ENCODE peak calls at places on chromosomes 4 and X, in eight cellular contexts. P is T1000, E is B cell, C is activated T-helper 1 cell treated with Interleukin-2 at 50 U/mL for 16 hours, L is pancreas, Q is breast epithelium, D is D341Med, A is A549. F is an unnamed sample.

GRCh38 chrX:87518504-87518903 is 902 bp downstream of the KLHL4 start:
- DNase-seq in P (no peak), E (no peak), C (no peak), L (no peak), Q (no peak), D (no peak), A (no peak), F (no peak)

GRCh38 chr4:144967161-144967560 is 130.8 kb downstream of the ANAPC10 start:
- DNase-seq in P (no peak), E (no peak), C (no peak), L (no peak), Q (no peak), D (no peak), A (no peak), F (no peak)

GRCh38 chr4:3706111-3706511 is 60.1 kb upstream of the ADRA2C start:
- DNase-seq in P (no peak), E (no peak), C (no peak), L (no peak), Q (no peak), D (no peak), A (no peak), F (no peak)

GRCh38 chrX:109463729-109464128 is 18.2 kb downstream of the GUCY2F start:
- DNase-seq in P (no peak), E (no peak), C (no peak), L (no peak), Q (no peak), D (no peak), A (no peak), F (no peak)

GRCh38 chr4:171517883-171518282 is 295.3 kb upstream of the GALNTL6 start:
- DNase-seq in P (no peak), E (no peak), C (no peak), L (no peak), Q (no peak), D (no peak), A (no peak), F (no peak)

GRCh38 chr4:185395255-185395955 is at the start of gene LRP2BP:
- DNase-seq in P (no peak), E (no peak), C (no peak), L (no peak), Q (no peak), D (no peak), A (no peak), F (peak)

GRCh38 chrX:150200820-150201287 is 162.3 kb upstream of the MAMLD1 start:
- DNase-seq in P (peak), E (no peak), C (peak), L (no peak), Q (peak), D (no peak), A (peak), F (peak)

GRCh38 chrX:83416273-83416672 is 91.8 kb upstream of the POU3F4 start:
- DNase-seq in P (no peak), E (no peak), C (no peak), L (no peak), Q (no peak), D (no peak), A (no peak), F (no peak)

GRCh38 chr4:133157460-133158160 is 8.5 kb downstream of the PCDH10 start:
- DNase-seq in P (no peak), E (no peak), C (no peak), L (no peak), Q (no peak), D (no peak), A (no peak), F (no peak)

GRCh38 chr4:186839122-186840037 is 115.7 kb upstream of the FAT1 start:
- DNase-seq in P (no peak), E (no peak), C (no peak), L (no peak), Q (no peak), D (no peak), A (no peak), F (peak)

GRCh38 chr4:102411416-102411815 is 66.1 kb upstream of the SLC39A8 start:
- DNase-seq in P (no peak), E (no peak), C (no peak), L (no peak), Q (no peak), D (no peak), A (no peak), F (no peak)

GRCh38 chr4:5956285-5957021 is 61.8 kb downstream of the C4orf50 start:
- DNase-seq in P (no peak), E (no peak), C (no peak), L (peak), Q (no peak), D (no peak), A (no peak), F (no peak)

GRCh38 chrX:55312655-55313054 is 47.9 kb upstream of the PAGE3 start:
- DNase-seq in P (no peak), E (no peak), C (no peak), L (no peak), Q (no peak), D (no peak), A (no peak), F (no peak)

GRCh38 chrX:149829751-149830191 is 48.0 kb downstream of the MAGEA9 start:
- DNase-seq in P (no peak), E (no peak), C (no peak), L (no peak), Q (no peak), D (no peak), A (no peak), F (no peak)

GRCh38 chrX:17687648-17688047 is 49.6 kb upstream of the SCML1 start:
- DNase-seq in P (no peak), E (no peak), C (no peak), L (no peak), Q (no peak), D (no peak), A (no peak), F (no peak)

GRCh38 chrX:47226071-47226470 is 6.7 kb upstream of the USP11 start:
- DNase-seq in P (no peak), E (no peak), C (no peak), L (peak), Q (no peak), D (no peak), A (no peak), F (no peak)

GRCh38 chr4:162920649-162921048 is 246.0 kb downstream of the NAF1 start:
- DNase-seq in P (no peak), E (no peak), C (no peak), L (no peak), Q (no peak), D (no peak), A (no peak), F (no peak)

GRCh38 chrX:30951003-30951402 is 61.9 kb upstream of the TAB3 start:
- DNase-seq in P (no peak), E (no peak), C (no peak), L (no peak), Q (no peak), D (no peak), A (no peak), F (no peak)

GRCh38 chr4:5050520-5050955 is 742 bp upstream of the STK32B start:
- DNase-seq in P (peak), E (no peak), C (no peak), L (peak), Q (no peak), D (peak), A (peak), F (peak)

GRCh38 chr4:8411351-8412180 is 29.0 kb downstream of the ACOX3 start:
- DNase-seq in P (no peak), E (no peak), C (no peak), L (no peak), Q (no peak), D (peak), A (no peak), F (no peak)

GRCh38 chr4:673349-674091 is 556 bp downstream of the ATP5ME start:
- DNase-seq in P (no peak), E (no peak), C (no peak), L (peak), Q (no peak), D (no peak), A (no peak), F (no peak)

GRCh38 chr4:53514509-53514908 is 76.8 kb downstream of the LNX1 start:
- DNase-seq in P (peak), E (no peak), C (no peak), L (no peak), Q (no peak), D (no peak), A (no peak), F (no peak)

GRCh38 chrX:16882188-16882587 is 12.0 kb upstream of the RBBP7 start:
- DNase-seq in P (no peak), E (no peak), C (no peak), L (no peak), Q (no peak), D (no peak), A (peak), F (peak)

GRCh38 chr4:128600996-128601857 is 208.3 kb upstream of the JADE1 start:
- DNase-seq in P (peak), E (no peak), C (no peak), L (peak), Q (peak), D (no peak), A (peak), F (no peak)

GRCh38 chr4:93416337-93417102 is 412.0 kb upstream of the ATOH1 start:
- DNase-seq in P (no peak), E (no peak), C (no peak), L (no peak), Q (no peak), D (no peak), A (no peak), F (no peak)

GRCh38 chr4:167233523-167234387 is 539 bp downstream of the SPOCK3 start:
- DNase-seq in P (no peak), E (no peak), C (no peak), L (peak), Q (no peak), D (peak), A (peak), F (peak)

GRCh38 chr4:182089326-182089725 is 153.9 kb upstream of the TENM3 start:
- DNase-seq in P (no peak), E (no peak), C (no peak), L (no peak), Q (no peak), D (no peak), A (no peak), F (no peak)

GRCh38 chr4:144948421-144948820 is 149.6 kb downstream of the ANAPC10 start:
- DNase-seq in P (no peak), E (no peak), C (no peak), L (no peak), Q (no peak), D (no peak), A (no peak), F (no peak)

GRCh38 chr4:159551268-159551667 is 448.4 kb downstream of the RAPGEF2 start:
- DNase-seq in P (no peak), E (no peak), C (no peak), L (no peak), Q (no peak), D (no peak), A (no peak), F (no peak)

GRCh38 chr4:148445071-148445902 is 3.1 kb upstream of the NR3C2 start:
- DNase-seq in P (no peak), E (peak), C (peak), L (peak), Q (peak), D (peak), A (no peak), F (peak)

GRCh38 chr4:67608047-67608446 is 49.5 kb downstream of the STAP1 start:
- DNase-seq in P (no peak), E (no peak), C (no peak), L (no peak), Q (no peak), D (no peak), A (no peak), F (no peak)

F was measured in GM10248.